ENCODE peak calls at places on chromosomes 3 and 15, in nine cellular contexts. F is left ventricle myocardium superior; E is NCI-H524; V is SK-MEL-5; N is neural progenitor cell; A is activated gamma-delta T cell treated with Interleukin-2 at 50 U/mL for 16 hours; Q is DMS153; G is stimulated activated CD8-positive, alpha-beta memory T cell treated with anti-CD3 and anti-CD28 coated beads, Interleukin-15, amount 100 ng/mL, for 1 hour; Y is ELR. C is an unnamed sample.

GRCh38 chr3:177729939-177730700 is 532.8 kb upstream of the TBL1XR1 start:
- DNase-seq in F (peak), Y (no peak), E (no peak), N (no peak), V (no peak), A (no peak), G (no peak), Q (no peak), C (no peak)

GRCh38 chr15:66233487-66234415 is 19.8 kb downstream of the MEGF11 start:
- DNase-seq in Y (peak), E (peak), G (no peak), V (peak), F (no peak), Q (no peak), A (no peak), N (peak), C (no peak)

GRCh38 chr3:99686955-99687612 is 48.7 kb downstream of the COL8A1 start:
- DNase-seq in Y (peak), F (peak), E (peak), N (peak), V (peak), Q (no peak), G (no peak), A (no peak), C (no peak)

GRCh38 chr3:39067286-39067685 is 15.5 kb downstream of the WDR48 start:
- DNase-seq in F (no peak), N (no peak), Q (no peak), E (no peak), G (no peak), Y (no peak), A (no peak), V (no peak), C (no peak)

GRCh38 chr3:49119036-49119435 is 1.6 kb downstream of the USP19 start:
- DNase-seq in F (no peak), N (no peak), Y (no peak), V (no peak), Q (no peak), G (no peak), E (no peak), A (no peak), C (no peak)

GRCh38 chr3:153591566-153592221 is 429.7 kb downstream of the RAP2B start:
- DNase-seq in Y (peak), G (no peak), N (no peak), V (no peak), E (no peak), F (no peak), A (no peak), Q (no peak), C (no peak)

GRCh38 chr15:33894193-33894592 is 74.1 kb upstream of the CHRM5 start:
- DNase-seq in Y (no peak), A (no peak), V (no peak), F (no peak), N (no peak), Q (no peak), G (no peak), E (no peak), C (no peak)

GRCh38 chr3:144775581-144775980 is 804.0 kb downstream of the DIPK2A start:
- DNase-seq in V (no peak), A (no peak), Y (no peak), E (no peak), G (no peak), N (no peak), Q (no peak), F (no peak), C (no peak)

GRCh38 chr3:177525987-177526712 is 328.9 kb upstream of the TBL1XR1 start:
- DNase-seq in E (no peak), G (no peak), A (no peak), N (no peak), F (no peak), V (no peak), Y (peak), Q (no peak), C (no peak)

GRCh38 chr15:47466357-47466756 is 250.9 kb upstream of the SEMA6D start:
- DNase-seq in N (no peak), V (no peak), Q (no peak), G (no peak), A (no peak), E (no peak), F (no peak), Y (peak), C (no peak)

GRCh38 chr3:13023251-13024055 is 49.8 kb downstream of the IQSEC1 start:
- DNase-seq in V (no peak), N (no peak), G (no peak), Q (no peak), Y (peak), F (peak), A (no peak), E (peak), C (no peak)

GRCh38 chr3:155853214-155854146 is 747 bp downstream of the SLC33A1 start:
- DNase-seq in F (peak), E (peak), Q (no peak), A (peak), N (peak), G (peak), Y (peak), V (no peak), C (no peak)

GRCh38 chr15:82942691-82943090 is 9.8 kb downstream of the HOMER2 start:
- DNase-seq in V (no peak), Y (peak), N (no peak), E (no peak), F (no peak), G (no peak), Q (no peak), A (no peak), C (no peak)

GRCh38 chr3:129314757-129315385 is 36.2 kb downstream of the HMCES start:
- DNase-seq in E (peak), Q (peak), F (peak), Y (peak), V (peak), N (peak), A (peak), G (peak), C (peak)

GRCh38 chr3:184135149-184135910 is at the start of gene EIF2B5:
- DNase-seq in Q (peak), G (peak), Y (peak), N (peak), F (peak), A (peak), E (peak), V (peak), C (peak)

GRCh38 chr15:75966073-75966472 is 46.2 kb downstream of the NRG4 start:
- DNase-seq in F (no peak), N (no peak), A (no peak), E (no peak), V (peak), G (no peak), Q (no peak), Y (peak), C (no peak)

GRCh38 chr3:60669636-60670035 is 581.6 kb downstream of the FHIT start:
- DNase-seq in N (peak), V (no peak), Y (no peak), F (no peak), G (no peak), A (no peak), E (no peak), Q (no peak), C (no peak)